ENCODE peak calls at places on chromosomes 12 and 14, in ten cellular contexts. T is H4; K is stimulated activated CD4-positive, alpha-beta T cell treated with anti-CD3 and anti-CD28 coated beads, Interleukin-12 subunit alpha, Interleukin-12 subunit beta, amount 100 ng/mL, for 48 hours; R is GM20000; L is AG08396; Q is K562; B is stimulated activated CD8-positive, alpha-beta memory T cell treated with anti-CD3 and anti-CD28 coated beads, Interleukin-15, amount 100 ng/mL, for 1 hour; G is right cardiac atrium; S is 8988T; N is A172. F is an unnamed sample.

GRCh38 chr12:112538740-112539139 is 120.0 kb downstream of the PTPN11 start:
- DNase-seq in T (no peak), K (no peak), R (no peak), L (no peak), Q (no peak), B (no peak), G (no peak), S (no peak), N (no peak), F (no peak)

GRCh38 chr12:54047964-54048303 is 5.7 kb upstream of the HOXC4 start:
- DNase-seq in T (no peak), K (no peak), R (no peak), L (no peak), Q (no peak), B (no peak), G (no peak), S (no peak), N (no peak), F (no peak)

GRCh38 chr12:117119592-117120198 is 20.5 kb upstream of the TESC start:
- DNase-seq in T (peak), K (no peak), R (peak), L (no peak), Q (peak), B (no peak), G (no peak), S (no peak), N (peak), F (peak)

GRCh38 chr12:99232324-99232723 is 415.2 kb upstream of the GARIN6 start:
- DNase-seq in T (no peak), K (no peak), R (no peak), L (no peak), Q (no peak), B (no peak), G (no peak), S (no peak), N (no peak), F (no peak)

GRCh38 chr14:61615743-61616523 is 79.4 kb upstream of the HIF1A start:
- DNase-seq in T (no peak), K (no peak), R (no peak), L (no peak), Q (no peak), B (no peak), G (peak), S (no peak), N (no peak), F (no peak)

GRCh38 chr12:126518596-126519200 is 1453.5 kb downstream of the AACS start:
- DNase-seq in T (peak), K (no peak), R (no peak), L (no peak), Q (no peak), B (no peak), G (no peak), S (no peak), N (peak), F (no peak)

GRCh38 chr12:52295663-52296062 is 4.3 kb upstream of the KRT81 start:
- DNase-seq in T (no peak), K (no peak), R (no peak), L (no peak), Q (no peak), B (no peak), G (no peak), S (no peak), N (peak), F (no peak)

GRCh38 chr12:6235906-6236640 is 35.9 kb downstream of the CD9 start:
- DNase-seq in T (no peak), K (no peak), R (no peak), L (no peak), Q (no peak), B (no peak), G (peak), S (no peak), N (no peak), F (no peak)

GRCh38 chr12:111216387-111217159 is 152.3 kb downstream of the PHETA1 start:
- DNase-seq in T (no peak), K (no peak), R (no peak), L (no peak), Q (no peak), B (no peak), G (no peak), S (no peak), N (no peak), F (no peak)

GRCh38 chr12:82359115-82359478 is 768 bp downstream of the METTL25 start:
- DNase-seq in T (no peak), K (no peak), R (peak), L (no peak), Q (peak), B (no peak), G (peak), S (no peak), N (no peak), F (no peak)